ENCODE peak calls at places on chromosomes 13 and 19, in eight cellular contexts. B is Karpas-422, C is uterus, V is fibroblast of lung, E is endodermal cell, M is HCT116, K is body of pancreas, X is upper lobe of right lung. Y is an unnamed sample. For H3K9me3, the result is how much of the 10 kb centered on the place peaks cover.

GRCh38 chr19:46080561-46080960 is 39.8 kb upstream of the IGFL4 start:
- DNase-seq in B (no peak), C (peak), V (peak), E (no peak), M (no peak), K (peak), X (no peak), Y (no peak)

GRCh38 chr13:64551755-64552154 is 2678.4 kb downstream of the PCDH9 start:
- DNase-seq in B (no peak), C (no peak), V (peak), E (no peak), M (no peak), K (no peak), X (no peak), Y (no peak)

GRCh38 chr19:11722414-11722813 is 16.3 kb downstream of the ZNF823 start:
- DNase-seq in B (no peak), C (no peak), V (no peak), E (no peak), M (no peak), K (no peak), X (no peak), Y (no peak)

GRCh38 chr13:28744656-28745055 is 25.9 kb upstream of the SLC46A3 start:
- DNase-seq in B (no peak), C (no peak), V (no peak), E (peak), M (no peak), K (no peak), X (no peak), Y (no peak)

GRCh38 chr13:51666316-51666715 is 82.1 kb downstream of the WDFY2 start:
- DNase-seq in B (no peak), C (no peak), V (peak), E (no peak), M (no peak), K (no peak), X (no peak), Y (no peak)

GRCh38 chr19:23116802-23117571 is at the start of gene ZNF730:
- DNase-seq in B (peak), C (peak), V (peak), E (peak), M (no peak), K (peak), X (peak), Y (peak)

GRCh38 chr19:48596237-48596636 is 10.3 kb upstream of the SPACA4 start:
- DNase-seq in B (peak), C (no peak), V (no peak), E (no peak), M (no peak), K (no peak), X (no peak), Y (no peak)

GRCh38 chr19:13207237-13208130 is 57.3 kb downstream of the IER2 start:
- DNase-seq in B (peak), C (peak), V (no peak), E (peak), M (no peak), K (no peak), X (peak), Y (peak)

GRCh38 chr13:39892731-39893293 is 237.3 kb downstream of the COG6 start:
- DNase-seq in B (peak), C (peak), V (no peak), E (no peak), M (no peak), K (peak), X (no peak), Y (peak)

GRCh38 chr19:49499030-49499670 is 2.9 kb downstream of the RPS11 start:
- DNase-seq in B (peak), C (no peak), V (no peak), E (no peak), M (no peak), K (no peak), X (no peak), Y (no peak)

GRCh38 chr13:79724348-79725103 is 243.6 kb downstream of the NDFIP2 start:
- DNase-seq in B (no peak), C (no peak), V (no peak), E (no peak), M (no peak), K (peak), X (no peak), Y (no peak)

GRCh38 chr19:5113633-5114586 is 145.0 kb downstream of the KDM4B start:
- DNase-seq in B (no peak), C (no peak), V (no peak), E (no peak), M (no peak), K (peak), X (no peak), Y (no peak)

GRCh38 chr19:17718988-17719711 is at the start of gene MAP1S:
- DNase-seq in B (peak), C (peak), V (peak), E (peak), M (no peak), K (peak), X (peak), Y (peak)

GRCh38 chr13:111005364-111005763 is 90.5 kb upstream of the ANKRD10 start:
- DNase-seq in B (no peak), C (no peak), V (peak), E (no peak), M (peak), K (no peak), X (no peak), Y (no peak)
- H3K27ac ChIP-seq in B (no peak), C (peak), V (peak), E (no peak), M (peak), K (peak), X (peak), Y (peak)

GRCh38 chr19:37982655-37983054 is 75.6 kb downstream of the SIPA1L3 start:
- DNase-seq in B (no peak), C (no peak), V (no peak), E (no peak), M (no peak), K (no peak), X (no peak), Y (no peak)
- H3K9me3 ChIP-seq in B (under half), C (under half), V (under half), E (under half), M (under half), K (under half), X (under half), Y (under half)

GRCh38 chr19:3336351-3336679 is 30.1 kb upstream of the NFIC start:
- DNase-seq in B (no peak), C (no peak), V (no peak), E (no peak), M (no peak), K (no peak), X (no peak), Y (no peak)
- H3K27ac ChIP-seq in B (no peak), C (peak), V (peak), E (no peak), M (no peak), K (peak), X (peak), Y (peak)

GRCh38 chr19:37635076-37636056 is 19.9 kb downstream of the ZFP30 start:
- DNase-seq in B (no peak), C (no peak), V (no peak), E (no peak), M (no peak), K (no peak), X (no peak), Y (no peak)
- H3K9me3 ChIP-seq in B (half or more), C (under half), V (under half), E (half or more), M (under half), K (under half), X (half or more), Y (half or more)

GRCh38 chr19:566844-567243 is 5.6 kb upstream of the BSG start:
- DNase-seq in B (no peak), C (no peak), V (no peak), E (no peak), M (no peak), K (no peak), X (no peak), Y (no peak)
- H3K27ac ChIP-seq in B (no peak), C (peak), V (no peak), E (no peak), M (no peak), K (peak), X (no peak), Y (peak)

GRCh38 chr19:19741184-19741583 is 8.3 kb upstream of the ZNF14 start:
- DNase-seq in B (peak), C (no peak), V (no peak), E (no peak), M (no peak), K (no peak), X (no peak), Y (no peak)

GRCh38 chr19:19738564-19738963 is 5.7 kb upstream of the ZNF14 start:
- DNase-seq in B (peak), C (no peak), V (no peak), E (no peak), M (no peak), K (no peak), X (no peak), Y (no peak)

GRCh38 chr19:19743176-19743575 is 10.3 kb upstream of the ZNF14 start:
- DNase-seq in B (peak), C (no peak), V (no peak), E (no peak), M (no peak), K (no peak), X (no peak), Y (no peak)

GRCh38 chr19:19742773-19743172 is 9.9 kb upstream of the ZNF14 start:
- DNase-seq in B (peak), C (no peak), V (no peak), E (no peak), M (no peak), K (no peak), X (no peak), Y (no peak)

DNA sequence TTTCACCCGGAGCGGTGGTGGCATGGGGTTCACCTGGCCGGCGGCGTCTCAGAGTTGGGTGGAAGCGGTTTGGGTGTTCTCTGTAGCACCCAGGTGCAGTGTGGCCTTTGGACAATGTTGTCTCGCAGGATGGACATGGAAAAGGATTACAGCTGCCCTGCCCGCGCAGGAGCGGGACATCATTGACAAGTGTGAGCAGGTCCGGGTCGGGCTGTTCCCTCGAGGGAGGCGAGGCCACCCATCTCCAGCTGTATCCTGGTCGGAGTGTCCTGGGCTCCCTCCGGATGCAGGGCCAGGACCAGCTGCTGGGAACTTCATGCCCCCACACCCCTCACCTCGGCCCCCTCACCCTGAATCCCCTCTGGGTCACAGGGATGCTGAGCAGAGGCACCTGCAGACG is 7.8 kb upstream of the ZNF14 start:
- DNase-seq in B (no peak), C (no peak), V (no peak), E (no peak), M (no peak), K (no peak), X (no peak), Y (no peak)
- H3K9me3 ChIP-seq in B (under half), C (under half), V (under half), E (under half), M (under half), K (under half), X (under half), Y (under half)